ENCODE peak calls at places on chromosomes 6 and 20, in ten cellular contexts. One of them, this sample, is unnamed.

GRCh38 chr6:127305741-127306140 is 37.7 kb downstream of the ECHDC1 start:
- DNase-seq in esophagus squamous epithelium: no peak
- DNase-seq in progenitor cell of endocrine pancreas: no peak
- DNase-seq in GM23338: no peak
- DNase-seq in brain microvascular endothelial cell: no peak
- DNase-seq in psoas muscle: no peak
- DNase-seq in hepatocyte: no peak
- DNase-seq in neural crest cell: no peak
- DNase-seq in lower leg skin: no peak
- DNase-seq in stomach: no peak
- DNase-seq in this sample: no peak

GRCh38 chr6:47573109-47573508 is 95.5 kb downstream of the CD2AP start:
- DNase-seq in stomach: no peak
- DNase-seq in GM23338: no peak
- DNase-seq in esophagus squamous epithelium: no peak
- DNase-seq in neural crest cell: no peak
- DNase-seq in brain microvascular endothelial cell: no peak
- DNase-seq in lower leg skin: no peak
- DNase-seq in progenitor cell of endocrine pancreas: no peak
- DNase-seq in hepatocyte: no peak
- DNase-seq in psoas muscle: no peak
- DNase-seq in this sample: no peak

GRCh38 chr6:143064996-143065683 is 4.5 kb downstream of the AIG1 start:
- DNase-seq in esophagus squamous epithelium: no peak
- DNase-seq in brain microvascular endothelial cell: no peak
- DNase-seq in psoas muscle: no peak
- DNase-seq in neural crest cell: no peak
- DNase-seq in GM23338: no peak
- DNase-seq in hepatocyte: peak
- DNase-seq in stomach: no peak
- DNase-seq in progenitor cell of endocrine pancreas: no peak
- DNase-seq in lower leg skin: no peak
- DNase-seq in this sample: no peak

GRCh38 chr6:138227316-138227781 is 9.1 kb upstream of the PBOV1 start:
- DNase-seq in GM23338: no peak
- DNase-seq in brain microvascular endothelial cell: no peak
- DNase-seq in neural crest cell: no peak
- DNase-seq in progenitor cell of endocrine pancreas: no peak
- DNase-seq in esophagus squamous epithelium: no peak
- DNase-seq in psoas muscle: no peak
- DNase-seq in hepatocyte: peak
- DNase-seq in stomach: peak
- DNase-seq in lower leg skin: no peak
- DNase-seq in this sample: no peak

GRCh38 chr20:63009988-63010769 is 3.4 kb upstream of the BHLHE23 start:
- DNase-seq in hepatocyte: no peak
- DNase-seq in lower leg skin: no peak
- DNase-seq in neural crest cell: no peak
- DNase-seq in psoas muscle: no peak
- DNase-seq in progenitor cell of endocrine pancreas: no peak
- DNase-seq in GM23338: no peak
- DNase-seq in esophagus squamous epithelium: no peak
- DNase-seq in brain microvascular endothelial cell: no peak
- DNase-seq in stomach: peak
- DNase-seq in this sample: peak

GRCh38 chr6:70686548-70687133 is 19.0 kb downstream of the SMAP1 start:
- DNase-seq in progenitor cell of endocrine pancreas: no peak
- DNase-seq in hepatocyte: peak
- DNase-seq in GM23338: peak
- DNase-seq in psoas muscle: no peak
- DNase-seq in neural crest cell: no peak
- DNase-seq in brain microvascular endothelial cell: peak
- DNase-seq in lower leg skin: no peak
- DNase-seq in stomach: no peak
- DNase-seq in esophagus squamous epithelium: no peak
- DNase-seq in this sample: peak

GRCh38 chr6:120675886-120676285 is 658.4 kb downstream of the TBC1D32 start:
- DNase-seq in brain microvascular endothelial cell: no peak
- DNase-seq in GM23338: no peak
- DNase-seq in neural crest cell: no peak
- DNase-seq in hepatocyte: no peak
- DNase-seq in progenitor cell of endocrine pancreas: no peak
- DNase-seq in lower leg skin: no peak
- DNase-seq in psoas muscle: no peak
- DNase-seq in stomach: no peak
- DNase-seq in esophagus squamous epithelium: no peak
- DNase-seq in this sample: no peak

GRCh38 chr20:62666736-62667529 is 24.6 kb downstream of the SLCO4A1 start:
- DNase-seq in lower leg skin: peak
- DNase-seq in hepatocyte: no peak
- DNase-seq in psoas muscle: peak
- DNase-seq in stomach: peak
- DNase-seq in brain microvascular endothelial cell: no peak
- DNase-seq in GM23338: no peak
- DNase-seq in progenitor cell of endocrine pancreas: no peak
- DNase-seq in neural crest cell: peak
- DNase-seq in esophagus squamous epithelium: no peak
- DNase-seq in this sample: no peak

GRCh38 chr6:143187173-143187908 is 126.7 kb downstream of the AIG1 start:
- DNase-seq in GM23338: no peak
- DNase-seq in psoas muscle: no peak
- DNase-seq in neural crest cell: no peak
- DNase-seq in progenitor cell of endocrine pancreas: no peak
- DNase-seq in brain microvascular endothelial cell: peak
- DNase-seq in lower leg skin: peak
- DNase-seq in stomach: no peak
- DNase-seq in esophagus squamous epithelium: no peak
- DNase-seq in hepatocyte: no peak
- DNase-seq in this sample: no peak

GRCh38 chr6:145809211-145809610 is 5.4 kb downstream of the FBXO30 start:
- DNase-seq in stomach: no peak
- DNase-seq in lower leg skin: no peak
- DNase-seq in neural crest cell: no peak
- DNase-seq in brain microvascular endothelial cell: no peak
- DNase-seq in hepatocyte: no peak
- DNase-seq in esophagus squamous epithelium: no peak
- DNase-seq in GM23338: no peak
- DNase-seq in progenitor cell of endocrine pancreas: no peak
- DNase-seq in psoas muscle: no peak
- DNase-seq in this sample: peak

GRCh38 chr6:160391419-160392116 is 43.4 kb downstream of the SLC22A3 start:
- DNase-seq in brain microvascular endothelial cell: peak
- DNase-seq in neural crest cell: no peak
- DNase-seq in GM23338: no peak
- DNase-seq in lower leg skin: peak
- DNase-seq in stomach: no peak
- DNase-seq in progenitor cell of endocrine pancreas: no peak
- DNase-seq in hepatocyte: peak
- DNase-seq in esophagus squamous epithelium: no peak
- DNase-seq in psoas muscle: no peak
- DNase-seq in this sample: no peak

GRCh38 chr6:77341058-77341986 is 122.0 kb downstream of the HTR1B start:
- DNase-seq in psoas muscle: no peak
- DNase-seq in brain microvascular endothelial cell: no peak
- DNase-seq in progenitor cell of endocrine pancreas: no peak
- DNase-seq in hepatocyte: no peak
- DNase-seq in GM23338: no peak
- DNase-seq in neural crest cell: no peak
- DNase-seq in esophagus squamous epithelium: no peak
- DNase-seq in lower leg skin: no peak
- DNase-seq in stomach: peak
- DNase-seq in this sample: no peak

GRCh38 chr6:113651920-113652319 is 205.2 kb upstream of the MARCKS start:
- DNase-seq in lower leg skin: no peak
- DNase-seq in GM23338: no peak
- DNase-seq in neural crest cell: no peak
- DNase-seq in stomach: no peak
- DNase-seq in hepatocyte: no peak
- DNase-seq in esophagus squamous epithelium: no peak
- DNase-seq in psoas muscle: no peak
- DNase-seq in brain microvascular endothelial cell: no peak
- DNase-seq in progenitor cell of endocrine pancreas: no peak
- DNase-seq in this sample: peak

DNA sequence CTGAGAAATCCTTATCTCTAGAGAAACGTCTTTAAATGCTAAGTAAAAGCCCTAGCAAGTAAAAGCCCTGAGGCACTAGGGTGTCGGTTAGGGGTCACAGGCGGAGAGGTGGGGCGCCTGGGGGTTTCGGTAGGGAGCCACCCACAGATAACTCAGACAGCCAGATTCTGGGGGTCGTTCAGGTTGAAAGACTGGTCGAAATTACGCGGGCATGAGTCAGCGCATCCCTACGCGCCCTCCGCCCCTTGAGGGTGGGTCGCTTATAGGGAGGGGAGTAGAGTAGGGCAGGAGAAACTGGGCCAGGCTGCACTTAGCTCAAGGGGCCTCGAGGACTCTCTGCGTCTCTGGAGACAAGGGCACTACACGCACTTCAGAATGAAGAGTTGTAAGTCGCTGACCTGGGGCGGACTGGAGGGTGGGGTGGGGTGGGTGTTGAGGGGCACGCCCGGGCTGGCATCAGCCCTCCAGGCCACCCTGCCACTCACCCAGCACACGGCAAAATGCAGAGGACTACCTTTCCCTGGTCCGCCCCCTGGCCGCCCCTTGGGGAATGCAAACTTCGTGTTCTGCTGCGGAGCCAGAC is 598 bp upstream of the PPT2 start:
- DNase-seq in lower leg skin: peak
- DNase-seq in esophagus squamous epithelium: no peak
- DNase-seq in hepatocyte: peak
- DNase-seq in GM23338: peak
- DNase-seq in neural crest cell: peak
- DNase-seq in progenitor cell of endocrine pancreas: peak
- DNase-seq in psoas muscle: peak
- DNase-seq in stomach: peak
- DNase-seq in brain microvascular endothelial cell: peak
- DNase-seq in this sample: no peak
- TF ChIP-seq CTCF in lower leg skin: no peak
- TF ChIP-seq CTCF in esophagus squamous epithelium: no peak
- TF ChIP-seq CTCF in hepatocyte: peak
- TF ChIP-seq CTCF in GM23338: no peak
- TF ChIP-seq CTCF in neural crest cell: peak
- TF ChIP-seq CTCF in progenitor cell of endocrine pancreas: peak
- TF ChIP-seq CTCF in psoas muscle: peak
- TF ChIP-seq CTCF in stomach: no peak
- TF ChIP-seq CTCF in brain microvascular endothelial cell: peak
- TF ChIP-seq CTCF in this sample: no peak

DNA sequence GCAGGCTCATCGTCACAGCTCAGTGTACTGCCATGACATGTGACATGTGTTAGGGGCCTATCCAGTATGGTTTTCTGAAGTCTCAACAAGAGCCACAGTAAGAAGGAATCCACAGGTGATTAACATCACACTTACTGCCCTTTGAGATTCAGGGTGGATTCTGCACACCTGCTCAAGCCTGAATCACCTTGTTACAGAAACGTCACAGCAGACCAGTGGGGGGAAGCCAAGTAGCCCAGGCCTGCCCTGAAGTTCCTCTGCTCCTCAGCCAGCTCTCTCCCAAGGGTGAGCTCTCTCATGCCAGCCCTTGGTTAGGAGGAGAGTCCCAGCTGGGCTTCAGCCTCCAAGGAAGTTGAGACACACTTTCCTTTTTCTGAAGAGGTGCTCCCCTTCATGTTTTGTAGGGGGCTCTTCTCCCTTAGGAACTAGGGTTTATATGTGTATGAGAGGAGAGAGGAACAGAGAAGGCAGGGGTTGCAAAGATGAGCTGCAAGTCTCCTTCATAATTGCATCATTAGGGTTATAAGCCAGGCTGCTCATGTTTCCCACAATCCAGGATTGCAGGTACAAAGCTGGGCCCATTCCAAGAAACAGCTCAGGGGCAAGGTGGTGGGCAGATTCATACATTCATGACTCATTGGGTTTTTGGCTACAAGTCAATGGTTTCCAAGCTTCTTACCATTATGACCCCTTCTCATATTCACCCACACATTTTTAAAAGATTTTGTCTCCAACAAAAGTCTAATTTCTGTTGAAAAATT is 11.6 kb downstream of the GSS start:
- DNase-seq in hepatocyte: no peak
- DNase-seq in stomach: no peak
- DNase-seq in esophagus squamous epithelium: no peak
- DNase-seq in psoas muscle: no peak
- DNase-seq in lower leg skin: no peak
- DNase-seq in brain microvascular endothelial cell: no peak
- DNase-seq in progenitor cell of endocrine pancreas: no peak
- DNase-seq in neural crest cell: no peak
- DNase-seq in GM23338: no peak
- DNase-seq in this sample: no peak
- TF ChIP-seq CTCF in hepatocyte: no peak
- TF ChIP-seq CTCF in stomach: no peak
- TF ChIP-seq CTCF in esophagus squamous epithelium: no peak
- TF ChIP-seq CTCF in psoas muscle: no peak
- TF ChIP-seq CTCF in lower leg skin: no peak
- TF ChIP-seq CTCF in brain microvascular endothelial cell: no peak
- TF ChIP-seq CTCF in progenitor cell of endocrine pancreas: no peak
- TF ChIP-seq CTCF in neural crest cell: no peak
- TF ChIP-seq CTCF in GM23338: no peak
- TF ChIP-seq CTCF in this sample: no peak

DNA sequence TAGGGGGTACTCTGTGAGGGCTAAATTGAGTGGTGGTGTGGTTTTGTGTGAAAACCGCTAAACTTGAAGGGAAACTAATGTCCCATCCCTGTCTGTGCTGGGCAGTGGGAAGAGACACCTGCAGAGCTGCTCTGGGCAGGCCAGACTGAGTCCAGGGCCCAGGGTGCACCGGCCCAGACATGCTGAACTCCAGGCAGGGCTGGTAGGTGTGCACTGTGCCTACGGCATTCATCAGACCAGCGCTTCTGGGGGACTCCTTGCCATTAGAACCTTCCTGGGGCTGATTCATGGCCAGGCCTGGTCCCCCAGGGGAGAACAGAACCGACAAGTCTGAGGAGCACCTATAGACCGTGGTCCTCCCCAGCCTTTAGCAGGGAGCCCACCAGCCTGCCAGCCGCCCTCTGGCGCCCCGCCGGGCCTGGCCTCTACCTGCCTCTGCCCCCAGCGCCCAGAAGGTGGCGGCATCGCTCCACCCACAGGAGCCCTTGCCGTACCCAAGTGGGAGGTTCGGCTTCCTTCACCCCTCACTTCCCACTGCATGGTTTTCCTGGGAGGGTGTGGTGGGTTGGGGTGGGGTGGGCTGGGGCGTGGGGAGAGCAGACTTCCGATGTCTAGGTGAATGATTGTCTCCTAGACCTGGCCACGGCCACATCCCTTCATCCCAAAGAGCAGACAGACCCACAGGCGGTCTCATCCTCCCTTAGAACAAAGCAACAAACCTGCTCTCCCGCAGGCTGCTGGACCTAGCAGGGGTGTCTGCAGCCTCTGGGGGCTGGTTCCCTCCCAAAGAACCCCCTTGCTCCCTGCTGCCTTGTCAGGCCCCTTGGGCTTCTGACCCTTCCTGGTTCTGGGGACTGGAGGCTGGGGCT is 15.5 kb downstream of the CCDC167 start:
- DNase-seq in hepatocyte: peak
- DNase-seq in lower leg skin: no peak
- DNase-seq in stomach: peak
- DNase-seq in GM23338: peak
- DNase-seq in psoas muscle: peak
- DNase-seq in neural crest cell: peak
- DNase-seq in brain microvascular endothelial cell: peak
- DNase-seq in esophagus squamous epithelium: no peak
- DNase-seq in progenitor cell of endocrine pancreas: peak
- DNase-seq in this sample: peak
- TF ChIP-seq CTCF in hepatocyte: peak
- TF ChIP-seq CTCF in lower leg skin: no peak
- TF ChIP-seq CTCF in stomach: peak
- TF ChIP-seq CTCF in GM23338: peak
- TF ChIP-seq CTCF in psoas muscle: peak
- TF ChIP-seq CTCF in neural crest cell: peak
- TF ChIP-seq CTCF in brain microvascular endothelial cell: peak
- TF ChIP-seq CTCF in esophagus squamous epithelium: peak
- TF ChIP-seq CTCF in progenitor cell of endocrine pancreas: peak
- TF ChIP-seq CTCF in this sample: peak

GRCh38 chr6:30981942-30982772 is 1.4 kb upstream of the MUC21 start:
- DNase-seq in esophagus squamous epithelium: no peak
- DNase-seq in GM23338: peak
- DNase-seq in hepatocyte: peak
- DNase-seq in stomach: peak
- DNase-seq in progenitor cell of endocrine pancreas: no peak
- DNase-seq in neural crest cell: no peak
- DNase-seq in psoas muscle: no peak
- DNase-seq in lower leg skin: peak
- DNase-seq in brain microvascular endothelial cell: peak
- DNase-seq in this sample: no peak
- TF ChIP-seq CTCF in esophagus squamous epithelium: peak
- TF ChIP-seq CTCF in GM23338: peak
- TF ChIP-seq CTCF in hepatocyte: no peak
- TF ChIP-seq CTCF in stomach: peak
- TF ChIP-seq CTCF in progenitor cell of endocrine pancreas: peak
- TF ChIP-seq CTCF in neural crest cell: peak
- TF ChIP-seq CTCF in psoas muscle: peak
- TF ChIP-seq CTCF in lower leg skin: no peak
- TF ChIP-seq CTCF in brain microvascular endothelial cell: peak
- TF ChIP-seq CTCF in this sample: no peak